ENCODE peak calls at places on chromosome 21, in six cellular contexts. L is A549, Q is K562, B is endothelial cell of umbilical vein, O is HepG2, X is H1. K is an unnamed sample.

GRCh38 chr21:41638201-41638790 is 128.6 kb downstream of the RIPK4 start:
- DNase-seq in B (no peak), Q (no peak), X (no peak), L (no peak), O (no peak), K (no peak)

GRCh38 chr21:33732038-33732437 is 89.7 kb downstream of the ITSN1 start:
- DNase-seq in O (no peak), X (no peak), Q (no peak), L (no peak), B (no peak), K (no peak)

GRCh38 chr21:29164330-29164942 is 34.0 kb downstream of the MAP3K7CL start:
- DNase-seq in Q (no peak), X (no peak), B (peak), L (peak), O (peak), K (peak)

GRCh38 chr21:31198575-31198974 is 145.5 kb downstream of the TIAM1 start:
- DNase-seq in B (peak), Q (peak), L (peak), O (peak), X (no peak), K (peak)

GRCh38 chr21:30194701-30195299 is 21.1 kb downstream of the CLDN8 start:
- DNase-seq in B (no peak), O (peak), L (peak), Q (peak), X (no peak), K (peak)

GRCh38 chr21:33984021-33984481 is 68.4 kb upstream of the ATP5PO start:
- DNase-seq in B (no peak), X (no peak), Q (no peak), O (no peak), L (no peak), K (no peak)

GRCh38 chr21:30629173-30629572 is 5.8 kb upstream of the KRTAP20-2 start:
- DNase-seq in B (no peak), X (no peak), O (no peak), Q (no peak), L (no peak), K (no peak)

GRCh38 chr21:15233611-15234010 is 168.8 kb upstream of the NRIP1 start:
- DNase-seq in X (no peak), O (no peak), B (no peak), L (no peak), Q (no peak), K (no peak)

GRCh38 chr21:33801424-33802405 is 113.9 kb downstream of the ATP5PO start:
- DNase-seq in X (no peak), L (peak), Q (no peak), B (no peak), O (peak), K (peak)

GRCh38 chr21:30695956-30696355 is 22.6 kb downstream of the KRTAP21-3 start:
- DNase-seq in Q (no peak), X (no peak), L (no peak), O (no peak), B (no peak), K (no peak)

GRCh38 chr21:42523941-42524340 is 10.3 kb downstream of the SLC37A1 start:
- DNase-seq in X (no peak), Q (no peak), O (no peak), L (no peak), B (no peak), K (no peak)

GRCh38 chr21:28283652-28284490 is 708.8 kb downstream of the LTN1 start:
- DNase-seq in B (peak), Q (no peak), X (no peak), O (peak), L (no peak), K (no peak)

GRCh38 chr21:35051287-35051818 is 2.3 kb upstream of the RUNX1 start:
- DNase-seq in B (peak), O (peak), X (peak), L (peak), Q (peak), K (peak)

GRCh38 chr21:41933259-41934079 is 20.3 kb downstream of the C2CD2 start:
- DNase-seq in L (no peak), B (peak), Q (no peak), X (no peak), O (no peak), K (no peak)

GRCh38 chr21:33309778-33310177 is 15.0 kb upstream of the IFNAR1 start:
- DNase-seq in L (no peak), Q (no peak), X (no peak), B (no peak), O (no peak), K (no peak)

GRCh38 chr21:44407493-44407892 is 47.8 kb upstream of the LRRC3 start:
- DNase-seq in B (no peak), O (no peak), L (no peak), Q (no peak), X (no peak), K (no peak)

GRCh38 chr21:41751621-41752020 is 15.2 kb downstream of the RIPK4 start:
- DNase-seq in B (no peak), X (no peak), O (no peak), Q (no peak), L (no peak), K (no peak)

GRCh38 chr21:29267666-29268065 is 31.1 kb upstream of the BACH1 start:
- DNase-seq in Q (no peak), L (no peak), B (no peak), X (no peak), O (no peak), K (no peak)

GRCh38 chr21:16040601-16041000 is 310.8 kb downstream of the USP25 start:
- DNase-seq in Q (no peak), X (no peak), B (no peak), L (peak), O (peak), K (no peak)

GRCh38 chr21:27326293-27326692 is 359.4 kb upstream of the ADAMTS5 start:
- DNase-seq in O (no peak), Q (no peak), X (no peak), B (no peak), L (no peak), K (no peak)

GRCh38 chr21:29075706-29076447 is 2.4 kb upstream of the CCT8 start:
- DNase-seq in L (no peak), Q (no peak), X (no peak), O (no peak), B (no peak), K (no peak)

GRCh38 chr21:44813149-44813548 is 4.7 kb downstream of the SUMO3 start:
- DNase-seq in L (no peak), B (no peak), O (no peak), Q (no peak), X (no peak), K (no peak)

GRCh38 chr21:26637346-26637745 is 64.3 kb upstream of the CYYR1 start:
- DNase-seq in B (no peak), Q (no peak), O (no peak), X (no peak), L (no peak), K (no peak)

GRCh38 chr21:42423685-42424084 is 20.0 kb downstream of the UBASH3A start:
- DNase-seq in Q (no peak), B (no peak), L (no peak), O (no peak), X (no peak), K (no peak)

GRCh38 chr21:36698160-36699025 is 522 bp upstream of the SIM2 start:
- DNase-seq in X (peak), B (no peak), Q (no peak), O (no peak), L (peak), K (no peak)

GRCh38 chr21:43731891-43732711 is 13.2 kb downstream of the PDXK start:
- DNase-seq in Q (no peak), B (no peak), O (no peak), X (no peak), L (no peak), K (no peak)

GRCh38 chr21:42219606-42220137 is 732 bp downstream of the ABCG1 start:
- DNase-seq in Q (no peak), L (no peak), O (no peak), B (no peak), X (peak), K (no peak)

GRCh38 chr21:36030581-36031189 is 29.6 kb downstream of the SETD4 start:
- DNase-seq in B (no peak), Q (peak), L (no peak), O (no peak), X (no peak), K (no peak)

GRCh38 chr21:27213328-27213727 is 246.4 kb upstream of the ADAMTS5 start:
- DNase-seq in L (no peak), B (no peak), O (no peak), X (no peak), Q (no peak), K (no peak)

GRCh38 chr21:26892151-26892550 is 46.9 kb upstream of the ADAMTS1 start:
- DNase-seq in Q (no peak), O (no peak), X (no peak), B (no peak), L (no peak), K (no peak)

GRCh38 chr21:31416465-31416864 is 72.4 kb upstream of the TIAM1 start:
- DNase-seq in O (no peak), X (no peak), L (no peak), Q (no peak), B (no peak), K (no peak)

DNA sequence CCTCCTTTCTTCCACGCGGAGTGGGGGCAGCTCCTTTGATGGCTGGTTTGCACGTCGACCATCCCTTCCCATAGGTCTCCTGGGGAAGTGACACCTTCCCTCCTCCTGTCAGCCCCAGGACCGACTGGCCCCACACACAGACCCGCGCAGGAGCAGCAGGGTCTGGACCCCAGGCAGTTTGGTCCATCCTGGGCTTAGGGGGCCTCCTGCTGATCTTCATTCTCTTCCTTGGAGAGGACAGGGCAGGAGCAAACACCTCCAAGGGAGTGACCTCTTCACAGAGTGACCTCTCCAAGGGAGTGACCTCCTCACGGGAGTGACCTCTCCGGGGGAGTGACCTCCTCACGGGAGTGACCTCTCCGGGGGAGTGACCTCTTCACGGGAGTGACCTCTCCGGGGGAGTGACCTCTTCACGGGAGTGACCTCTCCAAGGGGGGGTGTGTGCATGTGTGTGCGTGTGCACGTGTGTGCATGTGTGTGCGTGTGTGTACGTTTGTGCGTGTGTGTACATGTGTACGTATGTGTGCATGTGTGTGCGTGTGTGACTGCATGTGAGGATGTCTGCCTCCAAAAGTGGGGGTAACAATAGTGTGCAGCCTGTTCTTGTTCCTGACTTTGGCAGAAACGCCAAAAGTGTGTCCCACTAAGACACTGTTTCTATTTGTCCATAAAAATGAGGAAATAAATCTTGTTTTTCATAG is 29.8 kb downstream of the COL6A1 start:
- DNase-seq in Q (no peak), O (no peak), B (no peak), L (no peak), X (no peak), K (no peak)
- TF ChIP-seq MAX in Q (no peak), O (no peak), B (no peak), L (no peak), X (no peak), K (no peak)

GRCh38 chr21:37916795-37917142 is 512 bp upstream of the KCNJ6 start:
- DNase-seq in B (no peak), O (peak), X (peak), Q (peak), L (peak), K (no peak)
- TF ChIP-seq CTCF in B (peak), O (peak), X (peak), Q (peak), L (peak), K (no peak)

DNA sequence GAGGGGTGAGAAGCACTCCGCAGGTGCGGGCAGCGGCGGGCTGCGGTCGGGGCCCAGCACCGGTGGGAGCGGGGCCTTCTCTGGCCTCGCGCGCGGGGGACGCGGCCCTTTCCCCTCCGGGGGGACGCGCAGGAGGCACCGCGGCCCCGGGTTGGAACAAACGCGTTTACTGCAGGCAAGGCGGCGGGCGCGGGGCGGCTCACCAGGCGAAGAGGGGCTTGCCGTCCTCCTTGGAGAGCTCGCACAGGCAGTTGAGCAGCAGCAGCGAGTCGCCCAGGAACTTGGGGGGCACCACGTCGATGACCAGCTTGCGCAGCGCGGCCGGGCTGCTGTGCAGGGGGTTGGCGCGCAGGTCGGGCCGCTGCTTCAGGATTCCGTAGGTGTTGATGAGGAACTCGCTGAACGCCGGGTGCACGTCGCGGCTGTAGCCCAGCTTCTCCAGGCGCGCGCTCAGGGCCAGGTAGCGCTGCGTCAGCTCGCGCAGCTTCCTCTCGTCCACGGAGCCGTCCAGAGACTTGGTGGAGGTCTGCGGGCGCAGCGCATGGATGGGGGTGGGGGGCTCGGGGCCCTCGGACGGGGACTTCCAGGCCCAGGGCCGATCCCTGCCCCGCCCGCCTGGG is 5.9 kb upstream of the FTCD start:
- DNase-seq in O (no peak), B (no peak), L (no peak), Q (no peak), X (peak), K (no peak)
- TF ChIP-seq POLR2A in O (no peak), B (no peak), L (no peak), Q (no peak), X (no peak), K (no peak)

DNA sequence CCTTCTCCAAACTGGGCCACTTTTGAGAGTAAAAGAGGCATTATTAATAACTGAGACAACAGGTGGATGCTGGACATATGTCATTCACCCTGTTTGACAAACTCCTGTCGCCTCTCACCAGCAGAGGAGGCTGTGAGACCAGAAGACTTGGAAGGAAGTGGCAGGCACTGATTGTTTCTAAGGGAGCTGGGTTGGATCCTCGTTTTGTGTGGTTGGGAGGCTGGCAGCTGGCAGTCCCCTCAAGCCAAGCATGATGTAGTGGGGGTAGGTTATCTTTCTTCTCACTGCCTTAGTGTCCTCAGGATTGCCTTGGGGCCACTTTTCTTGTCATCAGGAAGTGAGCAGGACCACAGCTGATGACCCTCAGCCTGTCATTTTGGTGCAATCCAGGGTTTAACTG is 86.5 kb upstream of the KCNJ15 start:
- DNase-seq in X (peak), L (peak), B (peak), O (no peak), Q (no peak), K (no peak)
- TF ChIP-seq MAX in X (no peak), L (no peak), B (no peak), O (no peak), Q (no peak), K (no peak)

DNA sequence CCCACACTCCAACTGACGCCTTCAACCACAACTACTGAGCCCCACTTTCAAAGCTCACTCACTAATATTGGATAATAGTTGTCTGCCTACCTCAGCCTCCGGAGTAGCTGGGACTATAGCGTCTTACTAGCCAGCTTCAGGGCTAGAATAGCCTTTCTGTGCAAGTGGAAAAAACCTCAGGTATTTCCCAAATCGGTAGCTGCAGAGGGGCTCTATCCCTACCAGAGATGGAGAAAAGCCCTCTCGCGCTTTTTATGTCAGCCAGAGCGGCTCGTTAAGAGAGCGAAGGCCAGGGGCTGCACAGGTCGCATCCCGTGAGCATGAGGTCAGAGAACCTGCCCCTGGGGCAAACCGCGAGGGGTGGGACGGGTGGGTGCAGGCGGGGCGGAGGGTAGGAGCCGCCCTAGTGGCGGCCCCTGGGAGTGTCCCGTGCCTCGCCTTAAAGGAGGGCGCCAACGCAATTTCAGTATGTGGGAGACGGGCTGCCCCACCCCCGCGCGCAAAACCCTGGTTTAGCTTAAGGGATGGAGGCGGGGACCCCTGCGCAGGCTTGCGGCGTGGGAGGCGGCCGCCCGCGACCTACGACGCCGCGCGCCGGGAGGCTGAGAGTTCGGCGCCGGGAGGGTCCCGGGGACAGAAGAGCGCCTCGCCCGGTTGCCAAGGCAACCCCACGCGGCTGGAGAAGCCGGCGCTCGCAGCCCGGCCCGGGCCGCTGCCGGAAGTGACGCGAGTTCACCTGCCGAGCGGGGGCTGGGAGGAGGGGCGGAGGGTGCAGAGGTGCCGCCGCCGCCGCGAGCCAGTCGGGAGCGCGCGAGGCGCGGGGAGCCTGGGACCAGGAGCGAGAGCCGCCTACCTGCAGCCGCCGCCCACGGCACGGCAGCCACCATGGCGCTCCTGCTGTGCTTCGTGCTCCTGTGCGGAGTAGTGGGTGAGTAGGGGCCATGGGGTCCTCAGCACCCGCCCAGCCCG is at the start of gene CXADR:
- DNase-seq in X (peak), O (peak), B (peak), Q (peak), L (peak), K (no peak)
- TF ChIP-seq CTCF in X (peak), O (peak), B (peak), Q (peak), L (peak), K (no peak)